ENCODE peak calls at places on chromosomes 1 and 21, in seven cellular contexts. One of them, this sample, is unnamed.

GRCh38 chr1:65953170-65953569 is 160.5 kb downstream of the PDE4B start:
- DNase-seq in mesendoderm: no peak
- DNase-seq in trophoblast cell: no peak
- DNase-seq in H1: no peak
- DNase-seq in H9: no peak
- DNase-seq in mesenchymal stem cell: no peak
- DNase-seq in neuronal stem cell: no peak
- DNase-seq in this sample: no peak

GRCh38 chr1:198846506-198847010 is 207.7 kb downstream of the PTPRC start:
- DNase-seq in mesendoderm: no peak
- DNase-seq in trophoblast cell: no peak
- DNase-seq in H1: no peak
- DNase-seq in H9: no peak
- DNase-seq in mesenchymal stem cell: no peak
- DNase-seq in neuronal stem cell: no peak
- DNase-seq in this sample: no peak

GRCh38 chr1:206895837-206896242 is 1.4 kb upstream of the IL24 start:
- DNase-seq in mesendoderm: no peak
- DNase-seq in trophoblast cell: no peak
- DNase-seq in H1: no peak
- DNase-seq in H9: no peak
- DNase-seq in mesenchymal stem cell: peak
- DNase-seq in neuronal stem cell: no peak
- DNase-seq in this sample: peak

GRCh38 chr1:217946581-217946980 is 315.4 kb downstream of the SPATA17 start:
- DNase-seq in mesendoderm: no peak
- DNase-seq in trophoblast cell: no peak
- DNase-seq in H1: no peak
- DNase-seq in H9: no peak
- DNase-seq in mesenchymal stem cell: no peak
- DNase-seq in neuronal stem cell: no peak
- DNase-seq in this sample: no peak

GRCh38 chr1:160855181-160855981 is 7.3 kb downstream of the CD244 start:
- DNase-seq in mesendoderm: no peak
- DNase-seq in trophoblast cell: no peak
- DNase-seq in H1: no peak
- DNase-seq in H9: no peak
- DNase-seq in mesenchymal stem cell: no peak
- DNase-seq in neuronal stem cell: no peak
- DNase-seq in this sample: no peak

GRCh38 chr21:43332872-43333300 is 94.0 kb downstream of the SIK1 start:
- DNase-seq in mesendoderm: no peak
- DNase-seq in trophoblast cell: no peak
- DNase-seq in H1: no peak
- DNase-seq in H9: no peak
- DNase-seq in mesenchymal stem cell: peak
- DNase-seq in neuronal stem cell: no peak
- DNase-seq in this sample: peak

GRCh38 chr21:15224346-15225086 is 159.7 kb upstream of the NRIP1 start:
- DNase-seq in mesendoderm: no peak
- DNase-seq in trophoblast cell: peak
- DNase-seq in H1: no peak
- DNase-seq in H9: no peak
- DNase-seq in mesenchymal stem cell: peak
- DNase-seq in neuronal stem cell: no peak
- DNase-seq in this sample: peak

GRCh38 chr1:165717918-165718515 is 19.7 kb upstream of the ALDH9A1 start:
- DNase-seq in mesendoderm: peak
- DNase-seq in trophoblast cell: peak
- DNase-seq in H1: no peak
- DNase-seq in H9: peak
- DNase-seq in mesenchymal stem cell: peak
- DNase-seq in neuronal stem cell: peak
- DNase-seq in this sample: peak

GRCh38 chr1:248611883-248612282 is 14.4 kb upstream of the OR2T10 start:
- DNase-seq in mesendoderm: no peak
- DNase-seq in trophoblast cell: no peak
- DNase-seq in H1: no peak
- DNase-seq in H9: no peak
- DNase-seq in mesenchymal stem cell: no peak
- DNase-seq in neuronal stem cell: no peak
- DNase-seq in this sample: no peak

GRCh38 chr1:150706091-150706490 is 9.1 kb upstream of the GOLPH3L start:
- DNase-seq in mesendoderm: no peak
- DNase-seq in trophoblast cell: no peak
- DNase-seq in H1: no peak
- DNase-seq in H9: no peak
- DNase-seq in mesenchymal stem cell: no peak
- DNase-seq in neuronal stem cell: no peak
- DNase-seq in this sample: no peak

GRCh38 chr1:150708595-150708994 is 11.6 kb upstream of the GOLPH3L start:
- DNase-seq in mesendoderm: no peak
- DNase-seq in trophoblast cell: no peak
- DNase-seq in H1: no peak
- DNase-seq in H9: no peak
- DNase-seq in mesenchymal stem cell: no peak
- DNase-seq in neuronal stem cell: no peak
- DNase-seq in this sample: no peak

GRCh38 chr1:150703427-150703826 is 6.5 kb upstream of the GOLPH3L start:
- DNase-seq in mesendoderm: no peak
- DNase-seq in trophoblast cell: no peak
- DNase-seq in H1: no peak
- DNase-seq in H9: no peak
- DNase-seq in mesenchymal stem cell: no peak
- DNase-seq in neuronal stem cell: no peak
- DNase-seq in this sample: no peak
- H3K23ac ChIP-seq in mesendoderm: no peak
- H3K23ac ChIP-seq in trophoblast cell: no peak
- H3K23ac ChIP-seq in H1: no peak
- H3K23ac ChIP-seq in H9: no peak
- H3K23ac ChIP-seq in mesenchymal stem cell: no peak
- H3K23ac ChIP-seq in neuronal stem cell: no peak
- H3K23ac ChIP-seq in this sample: no peak

GRCh38 chr1:41837691-41838090 is 81.0 kb downstream of the HIVEP3 start:
- DNase-seq in mesendoderm: no peak
- DNase-seq in trophoblast cell: no peak
- DNase-seq in H1: no peak
- DNase-seq in H9: no peak
- DNase-seq in mesenchymal stem cell: no peak
- DNase-seq in neuronal stem cell: no peak
- DNase-seq in this sample: no peak

GRCh38 chr1:41833519-41834000 is 85.2 kb downstream of the HIVEP3 start:
- DNase-seq in mesendoderm: no peak
- DNase-seq in trophoblast cell: no peak
- DNase-seq in H1: no peak
- DNase-seq in H9: no peak
- DNase-seq in mesenchymal stem cell: no peak
- DNase-seq in neuronal stem cell: no peak
- DNase-seq in this sample: no peak

GRCh38 chr1:41830711-41831110 is 88.0 kb downstream of the HIVEP3 start:
- DNase-seq in mesendoderm: no peak
- DNase-seq in trophoblast cell: no peak
- DNase-seq in H1: no peak
- DNase-seq in H9: no peak
- DNase-seq in mesenchymal stem cell: no peak
- DNase-seq in neuronal stem cell: no peak
- DNase-seq in this sample: peak

GRCh38 chr1:41838266-41838665 is 80.5 kb downstream of the HIVEP3 start:
- DNase-seq in mesendoderm: no peak
- DNase-seq in trophoblast cell: no peak
- DNase-seq in H1: no peak
- DNase-seq in H9: no peak
- DNase-seq in mesenchymal stem cell: no peak
- DNase-seq in neuronal stem cell: no peak
- DNase-seq in this sample: no peak

GRCh38 chr1:41835488-41835887 is 83.2 kb downstream of the HIVEP3 start:
- DNase-seq in mesendoderm: no peak
- DNase-seq in trophoblast cell: no peak
- DNase-seq in H1: no peak
- DNase-seq in H9: no peak
- DNase-seq in mesenchymal stem cell: no peak
- DNase-seq in neuronal stem cell: no peak
- DNase-seq in this sample: peak
- H3K23ac ChIP-seq in mesendoderm: no peak
- H3K23ac ChIP-seq in trophoblast cell: no peak
- H3K23ac ChIP-seq in H1: no peak
- H3K23ac ChIP-seq in H9: no peak
- H3K23ac ChIP-seq in mesenchymal stem cell: no peak
- H3K23ac ChIP-seq in neuronal stem cell: no peak
- H3K23ac ChIP-seq in this sample: no peak

DNA sequence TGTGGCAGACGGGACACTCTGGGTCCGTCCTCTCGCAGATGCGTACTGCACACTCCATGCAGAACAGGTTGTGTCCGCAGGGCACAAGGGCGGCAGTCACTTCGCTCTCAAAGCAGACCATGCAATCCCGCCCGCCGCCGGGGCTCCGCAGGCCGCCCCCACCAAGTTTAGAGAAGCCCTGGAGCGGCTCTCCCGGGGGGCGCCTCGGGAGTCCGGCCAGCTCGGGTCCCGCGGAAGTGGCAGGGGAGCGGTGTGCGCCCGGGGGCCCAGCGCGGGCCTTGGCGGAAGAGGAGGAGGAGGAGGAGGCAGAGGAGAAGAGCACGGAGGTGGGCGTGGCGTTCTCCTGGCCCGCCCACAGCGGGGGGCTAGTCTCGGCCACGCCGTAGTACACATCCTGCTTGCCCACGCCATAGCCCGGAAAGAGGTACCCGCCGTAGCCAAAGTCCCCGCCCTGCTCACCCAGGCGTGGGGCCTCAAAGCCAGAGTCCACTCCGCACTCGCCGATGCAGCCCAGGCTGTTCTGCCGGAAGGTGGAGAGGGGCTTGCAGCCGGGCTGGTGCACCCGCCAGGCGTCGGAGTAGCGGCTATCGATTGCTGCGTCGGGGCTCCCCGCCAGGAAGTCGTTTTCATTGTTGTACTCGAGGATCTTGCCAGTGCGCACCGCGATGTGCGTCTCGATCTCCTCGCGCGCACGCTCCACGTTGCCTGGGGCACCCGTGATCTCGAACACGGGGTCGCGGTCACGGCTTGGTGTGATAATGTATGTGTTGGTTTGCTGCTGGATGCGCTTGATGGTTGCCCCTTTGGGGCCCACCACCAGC is 5.4 kb downstream of the MEX3A start:
- DNase-seq in mesendoderm: no peak
- DNase-seq in trophoblast cell: no peak
- DNase-seq in H1: no peak
- DNase-seq in H9: peak
- DNase-seq in mesenchymal stem cell: no peak
- DNase-seq in neuronal stem cell: no peak
- DNase-seq in this sample: no peak
- H3K23ac ChIP-seq in mesendoderm: peak
- H3K23ac ChIP-seq in trophoblast cell: no peak
- H3K23ac ChIP-seq in H1: no peak
- H3K23ac ChIP-seq in H9: no peak
- H3K23ac ChIP-seq in mesenchymal stem cell: no peak
- H3K23ac ChIP-seq in neuronal stem cell: peak
- H3K23ac ChIP-seq in this sample: no peak

DNA sequence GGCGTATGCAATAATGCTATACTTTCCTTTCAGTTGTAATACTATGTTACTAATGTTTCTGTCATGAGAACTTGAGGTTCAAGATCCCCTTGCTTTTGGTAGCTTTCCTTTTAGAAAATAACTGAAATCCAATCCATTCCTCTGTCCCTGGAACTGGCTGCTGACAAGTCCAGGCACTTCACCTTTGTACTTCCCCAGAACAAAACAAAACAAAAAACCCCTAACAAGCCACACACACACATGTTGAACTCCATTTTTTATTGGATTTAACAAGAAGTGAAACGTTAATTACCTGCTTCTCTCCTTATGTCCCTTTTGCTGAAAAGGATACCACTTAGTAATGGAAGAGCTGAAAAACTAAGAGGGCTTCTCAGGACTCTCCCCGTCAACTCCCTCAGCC is 26.1 kb upstream of the SDC3 start:
- DNase-seq in mesendoderm: no peak
- DNase-seq in trophoblast cell: no peak
- DNase-seq in H1: no peak
- DNase-seq in H9: no peak
- DNase-seq in mesenchymal stem cell: no peak
- DNase-seq in neuronal stem cell: no peak
- DNase-seq in this sample: no peak
- H3K23ac ChIP-seq in mesendoderm: no peak
- H3K23ac ChIP-seq in trophoblast cell: no peak
- H3K23ac ChIP-seq in H1: no peak
- H3K23ac ChIP-seq in H9: no peak
- H3K23ac ChIP-seq in mesenchymal stem cell: no peak
- H3K23ac ChIP-seq in neuronal stem cell: no peak
- H3K23ac ChIP-seq in this sample: peak

GRCh38 chr1:53545663-53546408 is 86.6 kb downstream of the DMRTB1 start:
- DNase-seq in mesendoderm: no peak
- DNase-seq in trophoblast cell: no peak
- DNase-seq in H1: no peak
- DNase-seq in H9: no peak
- DNase-seq in mesenchymal stem cell: no peak
- DNase-seq in neuronal stem cell: no peak
- DNase-seq in this sample: peak
- H3K23ac ChIP-seq in mesendoderm: no peak
- H3K23ac ChIP-seq in trophoblast cell: no peak
- H3K23ac ChIP-seq in H1: no peak
- H3K23ac ChIP-seq in H9: no peak
- H3K23ac ChIP-seq in mesenchymal stem cell: no peak
- H3K23ac ChIP-seq in neuronal stem cell: peak
- H3K23ac ChIP-seq in this sample: no peak

DNA sequence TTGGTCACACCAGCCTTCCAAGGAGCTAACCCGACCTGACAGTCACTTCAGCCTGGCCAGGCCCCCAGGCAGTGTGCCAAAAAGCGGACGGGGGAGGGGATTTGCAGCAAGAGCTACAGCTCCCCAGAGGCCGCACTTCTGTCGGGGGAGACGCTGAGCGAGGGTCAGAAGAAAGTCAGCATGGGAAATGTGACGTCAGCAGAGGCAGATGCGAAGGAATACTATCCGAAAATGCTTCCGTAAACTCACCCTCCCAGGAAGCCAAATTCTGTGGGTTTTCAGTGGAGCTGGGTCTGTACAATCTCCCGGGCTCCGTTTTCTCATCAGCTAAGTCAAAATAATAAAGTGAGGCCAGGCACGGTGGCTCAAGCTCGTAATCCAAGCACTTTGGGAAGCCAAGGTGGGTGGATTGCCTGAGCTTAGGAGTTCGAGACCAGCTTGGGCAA is 28.5 kb upstream of the ECE1 start:
- DNase-seq in mesendoderm: peak
- DNase-seq in trophoblast cell: no peak
- DNase-seq in H1: no peak
- DNase-seq in H9: no peak
- DNase-seq in mesenchymal stem cell: peak
- DNase-seq in neuronal stem cell: no peak
- DNase-seq in this sample: peak
- H3K23ac ChIP-seq in mesendoderm: peak
- H3K23ac ChIP-seq in trophoblast cell: no peak
- H3K23ac ChIP-seq in H1: no peak
- H3K23ac ChIP-seq in H9: no peak
- H3K23ac ChIP-seq in mesenchymal stem cell: no peak
- H3K23ac ChIP-seq in neuronal stem cell: no peak
- H3K23ac ChIP-seq in this sample: peak

GRCh38 chr1:228721407-228721806 is 13.9 kb upstream of the RHOU start:
- DNase-seq in mesendoderm: no peak
- DNase-seq in trophoblast cell: peak
- DNase-seq in H1: no peak
- DNase-seq in H9: no peak
- DNase-seq in mesenchymal stem cell: no peak
- DNase-seq in neuronal stem cell: no peak
- DNase-seq in this sample: no peak
- H3K23ac ChIP-seq in mesendoderm: no peak
- H3K23ac ChIP-seq in trophoblast cell: no peak
- H3K23ac ChIP-seq in H1: no peak
- H3K23ac ChIP-seq in H9: no peak
- H3K23ac ChIP-seq in mesenchymal stem cell: no peak
- H3K23ac ChIP-seq in neuronal stem cell: no peak
- H3K23ac ChIP-seq in this sample: no peak